ENCODE peak calls at places on chromosome 22, in ten cellular contexts. One of them, this sample, is unnamed.

GRCh38 chr22:40426671-40427070 is 56.3 kb downstream of the SGSM3 start:
- DNase-seq in amniotic stem cell: no peak
- DNase-seq in T-helper 1 cell: no peak
- DNase-seq in NAMALWA: no peak
- DNase-seq in activated T-cell treated with anti-CD3 and anti-CD28 coated beads for 24 hours: no peak
- DNase-seq in fibroblast of pulmonary artery: peak
- DNase-seq in GM04504: peak
- DNase-seq in GM06990: no peak
- DNase-seq in NCI-H2081: peak
- DNase-seq in activated T-helper 1 cell treated with Interleukin-2 at 50 U/mL for 16 hours: no peak
- DNase-seq in this sample: no peak

GRCh38 chr22:48592488-48592887 is 1235.2 kb downstream of the BRD1 start:
- DNase-seq in amniotic stem cell: no peak
- DNase-seq in T-helper 1 cell: no peak
- DNase-seq in NAMALWA: no peak
- DNase-seq in activated T-cell treated with anti-CD3 and anti-CD28 coated beads for 24 hours: no peak
- DNase-seq in fibroblast of pulmonary artery: no peak
- DNase-seq in GM04504: no peak
- DNase-seq in GM06990: no peak
- DNase-seq in NCI-H2081: no peak
- DNase-seq in activated T-helper 1 cell treated with Interleukin-2 at 50 U/mL for 16 hours: no peak
- DNase-seq in this sample: no peak

GRCh38 chr22:24473278-24473677 is 21.9 kb upstream of the UPB1 start:
- DNase-seq in amniotic stem cell: no peak
- DNase-seq in T-helper 1 cell: no peak
- DNase-seq in NAMALWA: peak
- DNase-seq in activated T-cell treated with anti-CD3 and anti-CD28 coated beads for 24 hours: no peak
- DNase-seq in fibroblast of pulmonary artery: no peak
- DNase-seq in GM04504: no peak
- DNase-seq in GM06990: no peak
- DNase-seq in NCI-H2081: no peak
- DNase-seq in activated T-helper 1 cell treated with Interleukin-2 at 50 U/mL for 16 hours: no peak
- DNase-seq in this sample: no peak

GRCh38 chr22:42316988-42317387 is 46.5 kb upstream of the TCF20 start:
- DNase-seq in amniotic stem cell: no peak
- DNase-seq in T-helper 1 cell: peak
- DNase-seq in NAMALWA: peak
- DNase-seq in activated T-cell treated with anti-CD3 and anti-CD28 coated beads for 24 hours: peak
- DNase-seq in fibroblast of pulmonary artery: peak
- DNase-seq in GM04504: peak
- DNase-seq in GM06990: no peak
- DNase-seq in NCI-H2081: no peak
- DNase-seq in activated T-helper 1 cell treated with Interleukin-2 at 50 U/mL for 16 hours: peak
- DNase-seq in this sample: no peak

GRCh38 chr22:25402501-25403283 is 161.8 kb upstream of the GRK3 start:
- DNase-seq in amniotic stem cell: no peak
- DNase-seq in T-helper 1 cell: no peak
- DNase-seq in NAMALWA: peak
- DNase-seq in activated T-cell treated with anti-CD3 and anti-CD28 coated beads for 24 hours: no peak
- DNase-seq in fibroblast of pulmonary artery: peak
- DNase-seq in GM04504: no peak
- DNase-seq in GM06990: no peak
- DNase-seq in NCI-H2081: no peak
- DNase-seq in activated T-helper 1 cell treated with Interleukin-2 at 50 U/mL for 16 hours: no peak
- DNase-seq in this sample: no peak

GRCh38 chr22:49564054-49564453 is 263.6 kb downstream of the BRD1 start:
- DNase-seq in amniotic stem cell: no peak
- DNase-seq in T-helper 1 cell: no peak
- DNase-seq in NAMALWA: no peak
- DNase-seq in activated T-cell treated with anti-CD3 and anti-CD28 coated beads for 24 hours: no peak
- DNase-seq in fibroblast of pulmonary artery: no peak
- DNase-seq in GM04504: no peak
- DNase-seq in GM06990: no peak
- DNase-seq in NCI-H2081: no peak
- DNase-seq in activated T-helper 1 cell treated with Interleukin-2 at 50 U/mL for 16 hours: no peak
- DNase-seq in this sample: no peak

GRCh38 chr22:46583571-46583970 is 36.6 kb upstream of the GRAMD4 start:
- DNase-seq in amniotic stem cell: no peak
- DNase-seq in T-helper 1 cell: no peak
- DNase-seq in NAMALWA: no peak
- DNase-seq in activated T-cell treated with anti-CD3 and anti-CD28 coated beads for 24 hours: no peak
- DNase-seq in fibroblast of pulmonary artery: no peak
- DNase-seq in GM04504: no peak
- DNase-seq in GM06990: no peak
- DNase-seq in NCI-H2081: no peak
- DNase-seq in activated T-helper 1 cell treated with Interleukin-2 at 50 U/mL for 16 hours: no peak
- DNase-seq in this sample: no peak

GRCh38 chr22:32558681-32559355 is 84.2 kb downstream of the FBXO7 start:
- DNase-seq in amniotic stem cell: peak
- DNase-seq in T-helper 1 cell: no peak
- DNase-seq in NAMALWA: no peak
- DNase-seq in activated T-cell treated with anti-CD3 and anti-CD28 coated beads for 24 hours: no peak
- DNase-seq in fibroblast of pulmonary artery: peak
- DNase-seq in GM04504: peak
- DNase-seq in GM06990: no peak
- DNase-seq in NCI-H2081: no peak
- DNase-seq in activated T-helper 1 cell treated with Interleukin-2 at 50 U/mL for 16 hours: no peak
- DNase-seq in this sample: peak

GRCh38 chr22:36541831-36542391 is 12.9 kb upstream of the EIF3D start:
- DNase-seq in amniotic stem cell: peak
- DNase-seq in T-helper 1 cell: no peak
- DNase-seq in NAMALWA: no peak
- DNase-seq in activated T-cell treated with anti-CD3 and anti-CD28 coated beads for 24 hours: peak
- DNase-seq in fibroblast of pulmonary artery: peak
- DNase-seq in GM04504: peak
- DNase-seq in GM06990: no peak
- DNase-seq in NCI-H2081: peak
- DNase-seq in activated T-helper 1 cell treated with Interleukin-2 at 50 U/mL for 16 hours: peak
- DNase-seq in this sample: peak

This sample was measured in HS-5.